ENCODE peak calls at places on chromosomes 5 and 9, in five cellular contexts. T is GM19239; G is EH; F is HCEC 1CT; B is stimulated activated CD8-positive, alpha-beta memory T cell treated with anti-CD3 and anti-CD28 coated beads, Interleukin-7, amount 100 ng/mL, for 4 hours. A is an unnamed sample.

GRCh38 chr5:157143127-157143959 is 678 bp upstream of the MED7 start:
- DNase-seq in T (no peak), G (peak; percentile 21), F (peak; percentile 21), B (no peak), A (peak; percentile 55)

GRCh38 chr5:78253201-78253600 is 41.3 kb downstream of the AP3B1 start:
- DNase-seq in T (no peak), G (no peak), F (no peak), B (no peak), A (no peak)

GRCh38 chr9:15308511-15308910 is 1.5 kb upstream of the TTC39B start:
- DNase-seq in T (no peak), G (peak; percentile 91), F (peak; percentile 79), B (no peak), A (peak; percentile 83)

GRCh38 chr5:135977375-135977928 is 22.7 kb upstream of the LECT2 start:
- DNase-seq in T (peak; percentile 16), G (no peak), F (no peak), B (no peak), A (no peak)

GRCh38 chr9:6926436-6926835 is 168.7 kb downstream of the KDM4C start:
- DNase-seq in T (no peak), G (no peak), F (no peak), B (no peak), A (no peak)

GRCh38 chr5:178304016-178304415 is 71.4 kb upstream of the PHYKPL start:
- DNase-seq in T (no peak), G (no peak), F (no peak), B (no peak), A (no peak)

GRCh38 chr9:120872775-120873502 is 4.0 kb downstream of the PHF19 start:
- DNase-seq in T (no peak), G (no peak), F (no peak), B (no peak), A (no peak)

GRCh38 chr9:108876425-108876824 is 14.4 kb downstream of the ACTL7A start:
- DNase-seq in T (no peak), G (no peak), F (no peak), B (no peak), A (no peak)

GRCh38 chr5:5492087-5492933 is 69.8 kb downstream of the ICE1 start:
- DNase-seq in T (peak; percentile 44), G (peak; percentile 56), F (peak; percentile 56), B (no peak), A (peak; percentile 74)

GRCh38 chr9:114091711-114092110 is 7.4 kb downstream of the KIF12 start:
- DNase-seq in T (no peak), G (no peak), F (no peak), B (no peak), A (no peak)

GRCh38 chr9:112273826-112274225 is 59.6 kb downstream of the PTBP3 start:
- DNase-seq in T (no peak), G (no peak), F (no peak), B (no peak), A (no peak)

GRCh38 chr9:81002242-81002641 is 687.1 kb downstream of the TLE1 start:
- DNase-seq in T (no peak), G (no peak), F (no peak), B (no peak), A (no peak)

GRCh38 chr9:25427290-25427689 is 251.0 kb downstream of the TUSC1 start:
- DNase-seq in T (no peak), G (no peak), F (no peak), B (no peak), A (no peak)